ENCODE peak calls at places on chromosomes 4 and X, in nine cellular contexts. F, S, K, P, T, A, H, M and C are unnamed samples.

GRCh38 chr4:20137176-20137575 is 114.5 kb upstream of the SLIT2 start:
- DNase-seq in F (peak; percentile 34), S (no peak), K (peak; percentile 72), P (peak; percentile 39), T (no peak), A (no peak), H (no peak), M (no peak), C (no peak)

GRCh38 chrX:77431227-77431626 is 16.0 kb upstream of the FGF16 start:
- DNase-seq in F (peak; percentile 70), S (peak; percentile 71), K (peak; percentile 78), P (peak; percentile 34), T (no peak), A (no peak), H (no peak), M (peak; percentile 53), C (no peak)

GRCh38 chr4:23876418-23877089 is 13.3 kb downstream of the PPARGC1A start:
- DNase-seq in F (no peak), S (no peak), K (no peak), P (no peak), T (no peak), A (no peak), H (peak; percentile 35), M (no peak), C (no peak)

GRCh38 chr4:119025440-119025839 is 110.2 kb upstream of the MYOZ2 start:
- DNase-seq in F (peak; percentile 77), S (no peak), K (peak; percentile 51), P (no peak), T (no peak), A (peak; percentile 79), H (peak; percentile 77), M (peak; percentile 56), C (peak; percentile 59)

GRCh38 chrX:51569561-51569960 is 49.2 kb downstream of the CENPVL3 start:
- DNase-seq in F (peak; percentile 1), S (no peak), K (no peak), P (no peak), T (no peak), A (no peak), H (no peak), M (no peak), C (no peak)

GRCh38 chr4:6905501-6905900 is 4.1 kb upstream of the TBC1D14 start:
- DNase-seq in F (no peak), S (no peak), K (no peak), P (no peak), T (no peak), A (no peak), H (peak; percentile 2), M (no peak), C (no peak)

GRCh38 chr4:2797545-2798305 is 4.8 kb downstream of the SH3BP2 start:
- DNase-seq in F (no peak), S (peak; percentile 65), K (no peak), P (no peak), T (no peak), A (peak; percentile 13), H (no peak), M (peak; percentile 50), C (no peak)

GRCh38 chr4:120481711-120482110 is 415.1 kb upstream of the MAD2L1 start:
- DNase-seq in F (peak; percentile 22), S (no peak), K (no peak), P (no peak), T (no peak), A (no peak), H (no peak), M (no peak), C (no peak)

GRCh38 chr4:133147365-133147821 is 1.7 kb upstream of the PCDH10 start:
- DNase-seq in F (no peak), S (peak; percentile 55), K (no peak), P (no peak), T (peak; percentile 59), A (no peak), H (no peak), M (no peak), C (no peak)

GRCh38 chr4:154441124-154441523 is 50.5 kb downstream of the DCHS2 start:
- DNase-seq in F (no peak), S (no peak), K (no peak), P (no peak), T (no peak), A (no peak), H (no peak), M (no peak), C (no peak)

GRCh38 chrX:70433848-70434351 is 10.7 kb upstream of the DLG3 start:
- DNase-seq in F (peak; percentile 36), S (peak; percentile 82), K (no peak), P (no peak), T (no peak), A (peak; percentile 46), H (peak; percentile 83), M (no peak), C (peak; percentile 62)

GRCh38 chr4:132227349-132228165 is 921.5 kb upstream of the PCDH10 start:
- DNase-seq in F (peak; percentile 25), S (no peak), K (peak; percentile 2), P (no peak), T (no peak), A (no peak), H (no peak), M (no peak), C (peak; percentile 31)

GRCh38 chrX:8743126-8743732 is 11.3 kb upstream of the ANOS1 start:
- DNase-seq in F (peak; percentile 43), S (no peak), K (no peak), P (no peak), T (no peak), A (peak; percentile 22), H (peak; percentile 67), M (no peak), C (peak; percentile 48)

GRCh38 chrX:19174401-19175025 is 52.2 kb upstream of the ADGRG2 start:
- DNase-seq in F (peak; percentile 79), S (peak; percentile 58), K (peak; percentile 59), P (no peak), T (no peak), A (no peak), H (no peak), M (no peak), C (no peak)

DNA sequence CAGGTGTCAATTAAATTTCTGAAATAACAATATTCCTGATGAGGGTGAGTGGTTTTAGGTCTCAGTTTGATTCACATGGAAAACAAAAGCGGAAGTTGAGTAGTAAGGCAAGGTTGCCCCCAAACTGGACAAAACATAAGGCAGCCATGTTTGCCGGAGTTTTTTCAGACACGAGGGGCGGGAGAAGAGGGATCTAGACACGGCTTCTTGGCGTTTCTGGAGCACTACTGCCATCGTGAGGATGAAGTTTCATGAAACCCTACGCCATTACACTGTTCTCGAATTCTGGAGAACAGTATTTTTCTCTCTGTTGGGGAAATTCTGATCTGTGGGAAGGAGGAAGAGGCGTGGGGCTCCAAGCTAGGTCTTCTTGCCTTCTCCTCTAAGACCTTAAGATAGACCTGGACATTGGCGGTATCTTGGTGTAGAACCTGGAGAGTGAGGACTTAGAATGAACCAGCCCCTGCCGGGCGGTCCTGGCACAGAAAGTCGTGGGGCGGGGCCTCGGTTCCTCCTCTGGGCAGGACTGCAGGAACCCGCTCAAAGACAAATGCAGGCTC is 160.3 kb downstream of the OR13H1 start:
- DNase-seq in F (peak; percentile 84), S (no peak), K (no peak), P (peak; percentile 69), T (peak; percentile 86), A (peak; percentile 94), H (peak; percentile 93), M (no peak), C (peak; percentile 89)
- TF ChIP-seq CTCF in F (peak; percentile 47), S (no peak), K (no peak), P (peak; percentile 75), T (peak; percentile 21), A (peak; percentile 54), H (no peak), M (no peak), C (peak; percentile 41)

DNA sequence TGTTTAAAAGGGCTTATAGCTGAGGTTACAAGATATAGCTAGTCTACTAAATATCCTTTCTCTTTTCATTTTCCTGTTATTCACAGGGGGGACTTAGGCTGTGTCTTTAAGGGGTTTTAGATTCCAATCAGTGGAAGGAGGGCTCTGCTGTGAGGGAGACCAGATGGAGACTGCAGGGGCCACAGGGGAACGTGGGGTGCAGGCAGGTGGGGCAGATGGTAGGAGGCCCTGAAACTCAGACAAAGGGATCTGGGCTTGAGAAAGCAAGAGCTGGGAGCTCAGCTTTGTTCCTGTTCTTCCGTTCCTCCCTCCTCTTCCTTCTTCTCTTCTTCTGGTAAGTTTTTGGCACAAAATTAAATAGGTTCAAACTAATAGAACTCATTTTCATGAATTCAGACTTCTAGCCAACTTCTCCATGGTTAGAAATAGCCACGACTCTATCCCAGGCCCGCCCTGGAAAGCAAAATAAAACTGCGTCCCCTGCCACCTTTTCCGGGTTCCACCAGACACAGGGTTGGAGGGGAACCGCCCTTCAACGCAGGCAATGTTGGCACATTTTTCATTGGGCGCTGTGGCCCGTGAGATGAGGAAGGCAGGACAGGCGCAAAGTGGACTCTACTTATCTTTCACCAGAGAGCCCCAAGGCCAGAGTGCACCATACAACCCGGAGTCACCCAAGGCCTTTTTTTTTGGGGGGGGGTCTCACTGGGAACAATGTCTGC is 3.5 kb upstream of the TMSB4X start:
- DNase-seq in F (no peak), S (peak; percentile 80), K (no peak), P (no peak), T (no peak), A (no peak), H (no peak), M (no peak), C (no peak)
- H3K4me3 ChIP-seq in F (no peak overlapping the region), S (peak overlapping the region; percentile 24), K (no peak overlapping the region), P (no peak overlapping the region), T (peak overlapping the region; percentile 49), A (no peak overlapping the region), H (no peak overlapping the region), M (no peak overlapping the region), C (no peak overlapping the region)

DNA sequence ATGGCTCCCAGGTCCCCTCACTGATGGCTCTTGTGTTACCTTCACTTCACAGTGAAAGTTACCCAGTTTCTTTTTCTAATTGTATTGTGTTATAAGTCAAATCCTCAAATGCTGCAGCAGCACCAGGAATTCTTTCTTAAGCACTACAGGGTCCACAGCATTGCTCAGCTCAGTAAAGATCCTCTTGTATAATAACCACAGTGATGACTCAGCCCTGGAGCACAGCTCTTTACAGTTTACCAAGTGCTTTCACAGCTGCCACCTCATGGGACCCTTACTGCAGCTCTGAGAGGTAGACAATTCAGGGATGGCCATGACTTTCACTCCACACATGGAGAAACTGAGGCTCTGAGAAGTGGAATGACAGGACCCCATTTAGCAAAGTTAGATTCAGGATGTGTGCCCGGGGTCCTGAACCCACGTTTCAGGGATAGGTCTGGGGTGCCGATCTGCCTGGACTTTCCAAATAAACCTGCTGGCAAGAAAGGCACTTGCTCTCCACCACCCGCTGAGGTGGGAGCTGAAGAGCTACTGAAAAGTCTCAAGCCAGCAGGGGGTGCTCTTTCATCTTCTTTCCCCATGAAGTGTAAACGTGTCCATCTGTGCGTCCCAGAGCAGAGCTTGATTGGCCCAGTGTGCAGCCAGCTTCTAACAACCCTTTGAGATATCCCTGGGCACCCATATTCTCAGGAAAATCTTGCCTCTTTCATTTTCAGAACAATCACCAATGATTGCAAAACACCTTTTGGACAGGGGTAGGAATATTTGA is 35.7 kb upstream of the GABRQ start:
- DNase-seq in F (peak; percentile 1), S (no peak), K (no peak), P (no peak), T (no peak), A (no peak), H (no peak), M (no peak), C (no peak)
- TF ChIP-seq CTCF in F (no peak), S (no peak), K (no peak), P (no peak), T (no peak), A (no peak), H (no peak), M (no peak), C (no peak)

DNA sequence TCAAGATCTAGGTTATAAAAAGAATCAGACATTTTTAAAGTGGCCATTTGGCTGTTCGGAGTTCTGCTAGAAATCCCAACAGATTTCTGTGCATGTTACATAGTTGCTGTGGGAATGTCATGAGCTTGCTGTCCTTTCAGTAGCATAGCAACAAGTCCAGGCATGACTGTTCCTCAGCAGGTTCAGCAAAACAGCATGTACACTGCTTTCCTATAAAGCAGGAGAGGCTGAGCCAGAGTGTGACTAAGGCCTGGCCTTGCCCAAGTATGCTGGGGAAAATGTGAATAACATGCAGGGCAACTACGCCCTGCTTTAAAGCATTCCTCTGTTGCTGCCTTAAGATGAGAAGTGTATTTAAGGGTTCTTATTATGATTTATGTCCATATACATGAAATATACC is 217.1 kb upstream of the SMIM31 start:
- DNase-seq in F (peak; percentile 85), S (peak; percentile 77), K (no peak), P (peak; percentile 52), T (no peak), A (no peak), H (no peak), M (peak; percentile 76), C (no peak)
- H3K4me3 ChIP-seq in F (no peak overlapping the region), S (no peak overlapping the region), K (no peak overlapping the region), P (no peak overlapping the region), T (no peak overlapping the region), A (no peak overlapping the region), H (no peak overlapping the region), M (no peak overlapping the region), C (no peak overlapping the region)